ENCODE peak calls at places on chromosomes 16 and 17, in ten cellular contexts. H, R, W, J, N, F, T, P, U and Z are unnamed samples.

GRCh38 chr17:58918072-58918471 is 162.4 kb downstream of the PPM1E start:
- DNase-seq in P (no peak), U (no peak), W (no peak), H (no peak), T (peak; percentile 50), J (no peak), F (peak; percentile 28), R (no peak), N (no peak), Z (no peak)

GRCh38 chr17:72135546-72136325 is 14.9 kb downstream of the SOX9 start:
- DNase-seq in F (no peak), J (no peak), N (no peak), W (no peak), H (no peak), P (no peak), R (no peak), U (no peak), T (no peak), Z (no peak)

GRCh38 chr17:65627892-65628622 is 66.6 kb upstream of the AXIN2 start:
- DNase-seq in N (peak; percentile 70), R (peak; percentile 64), U (no peak), H (no peak), F (peak; percentile 83), T (no peak), J (peak; percentile 75), W (no peak), P (peak; percentile 5), Z (no peak)

GRCh38 chr17:6084226-6085161 is 14.3 kb downstream of the WSCD1 start:
- DNase-seq in P (peak; percentile 80), R (no peak), H (no peak), U (no peak), T (peak; percentile 80), N (no peak), F (no peak), W (peak; percentile 88), J (no peak), Z (no peak)

GRCh38 chr17:56833023-56833811 is 503 bp downstream of the C17orf67 start:
- DNase-seq in P (peak; percentile 50), R (peak; percentile 82), T (peak; percentile 90), N (peak; percentile 61), F (peak; percentile 54), H (peak; percentile 60), U (peak; percentile 47), W (no peak), J (peak; percentile 16), Z (peak; percentile 43)

GRCh38 chr17:76716146-76716833 is 5.5 kb upstream of the MXRA7 start:
- DNase-seq in H (peak; percentile 42), U (no peak), T (no peak), W (no peak), N (peak; percentile 97), F (no peak), J (peak; percentile 90), P (no peak), R (peak; percentile 88), Z (no peak)

GRCh38 chr17:8210761-8211458 is 535 bp upstream of the AURKB start:
- DNase-seq in W (no peak), J (no peak), H (no peak), R (no peak), T (no peak), P (no peak), F (no peak), U (no peak), N (no peak), Z (no peak)

GRCh38 chr16:84616515-84616914 is 1.4 kb downstream of the COTL1 start:
- DNase-seq in N (no peak), U (no peak), R (no peak), F (no peak), J (no peak), H (no peak), P (no peak), W (no peak), T (no peak), Z (no peak)

GRCh38 chr16:5560084-5560483 is 462.5 kb upstream of the EEF2KMT start:
- DNase-seq in W (no peak), P (no peak), T (no peak), J (no peak), N (no peak), R (no peak), U (no peak), F (no peak), H (no peak), Z (no peak)

GRCh38 chr16:57740423-57741071 is 5.0 kb downstream of the KATNB1 start:
- DNase-seq in N (no peak), F (no peak), T (no peak), P (no peak), W (no peak), R (no peak), J (no peak), U (no peak), H (no peak), Z (no peak)

GRCh38 chr16:10740845-10741208 is 2.8 kb upstream of the NUBP1 start:
- DNase-seq in F (no peak), U (no peak), R (no peak), J (no peak), N (no peak), H (no peak), T (no peak), P (no peak), W (no peak), Z (no peak)

GRCh38 chr17:72858826-72859495 is 233.5 kb downstream of the SLC39A11 start:
- DNase-seq in W (no peak), U (no peak), T (no peak), R (no peak), N (no peak), P (no peak), J (no peak), H (no peak), F (no peak), Z (no peak)

GRCh38 chr16:49605536-49606241 is 232.1 kb downstream of the C16orf78 start:
- DNase-seq in P (no peak), R (no peak), U (no peak), F (no peak), J (no peak), H (no peak), W (no peak), T (no peak), N (no peak), Z (no peak)

GRCh38 chr17:14201087-14201486 is 35.6 kb downstream of the CDRT15 start:
- DNase-seq in J (no peak), N (no peak), W (no peak), U (no peak), T (no peak), H (peak; percentile 47), R (no peak), F (no peak), P (no peak), Z (no peak)

GRCh38 chr17:42767512-42767911 is 5.7 kb upstream of the VPS25 start:
- DNase-seq in T (no peak), N (no peak), R (no peak), H (no peak), U (no peak), J (no peak), F (no peak), W (no peak), P (no peak), Z (no peak)

GRCh38 chr16:87045462-87046216 is 271.6 kb downstream of the C16orf95 start:
- DNase-seq in F (no peak), W (no peak), J (no peak), T (no peak), H (no peak), R (no peak), P (no peak), N (no peak), U (no peak), Z (no peak)

GRCh38 chr17:27861979-27862378 is 31.2 kb downstream of the LYRM9 start:
- DNase-seq in F (no peak), R (peak; percentile 10), P (no peak), N (no peak), H (no peak), W (no peak), U (no peak), J (no peak), T (no peak), Z (peak; percentile 14)

GRCh38 chr17:36900130-36900590 is 37.1 kb upstream of the LHX1 start:
- DNase-seq in R (no peak), U (no peak), N (no peak), J (no peak), T (no peak), H (no peak), W (no peak), P (no peak), F (no peak), Z (no peak)

GRCh38 chr16:54685682-54686081 is 245.0 kb upstream of the IRX5 start:
- DNase-seq in J (no peak), U (no peak), R (no peak), H (no peak), F (no peak), P (no peak), N (no peak), W (no peak), T (no peak), Z (no peak)

GRCh38 chr17:54982399-54982798 is 13.8 kb downstream of the STXBP4 start:
- DNase-seq in N (peak; percentile 42), J (no peak), P (no peak), F (no peak), W (no peak), T (no peak), H (no peak), U (no peak), R (no peak), Z (no peak)

GRCh38 chr17:7248811-7249210 is 2.7 kb downstream of the CTDNEP1 start:
- DNase-seq in T (no peak), N (no peak), U (no peak), W (no peak), F (no peak), H (no peak), R (no peak), J (no peak), P (no peak), Z (no peak)

GRCh38 chr16:46706642-46707041 is 17.2 kb downstream of the ORC6 start:
- DNase-seq in N (no peak), T (no peak), F (no peak), J (no peak), W (no peak), U (no peak), H (no peak), P (no peak), R (no peak), Z (no peak)

GRCh38 chr17:55743103-55743679 is 7.7 kb upstream of the PCTP start:
- DNase-seq in T (no peak), F (peak; percentile 60), J (no peak), H (no peak), N (no peak), U (no peak), W (no peak), R (no peak), P (no peak), Z (no peak)

GRCh38 chr16:30113711-30114333 is 485 bp upstream of the GDPD3 start:
- DNase-seq in W (no peak), J (no peak), U (no peak), N (no peak), F (no peak), H (no peak), R (no peak), T (no peak), P (no peak), Z (no peak)

GRCh38 chr17:57286372-57287105 is 30.2 kb downstream of the MSI2 start:
- DNase-seq in N (no peak), W (peak; percentile 19), T (peak; percentile 69), R (no peak), U (no peak), H (no peak), J (no peak), F (no peak), P (no peak), Z (no peak)

GRCh38 chr17:9468532-9468931 is 107.1 kb downstream of the STX8 start:
- DNase-seq in U (no peak), J (no peak), H (no peak), W (no peak), N (no peak), P (no peak), R (no peak), T (no peak), F (no peak), Z (no peak)

GRCh38 chr17:42818379-42818778 is 5.7 kb downstream of the BECN1 start:
- DNase-seq in W (no peak), U (no peak), P (no peak), T (no peak), R (no peak), F (no peak), N (no peak), H (no peak), J (no peak), Z (no peak)

GRCh38 chr16:16828913-16829398 is 450.0 kb downstream of the NPIPA7 start:
- DNase-seq in P (no peak), F (no peak), U (no peak), J (no peak), N (no peak), H (no peak), W (no peak), R (no peak), T (peak; percentile 15), Z (no peak)